ENCODE peak calls at places on chromosome 13, in eight cellular contexts. O is left ventricle myocardium inferior; M is suprapubic skin; N is thoracic aorta; C is left lung; L is hepatocyte; Q is mammary epithelial cell; I is CD8-positive, alpha-beta memory T cell. Y is an unnamed sample. For H3K9me3, the result is how much of the 10 kb centered on the place peaks cover.

GRCh38 chr13:98978280-98978679 is 416 bp upstream of the DOCK9 start:
- DNase-seq in O (no peak), I (no peak), M (no peak), N (no peak), L (no peak), Q (peak), C (no peak), Y (no peak)

GRCh38 chr13:98299954-98300350 is 122.9 kb upstream of the RNF113B start:
- DNase-seq in L (no peak), N (no peak), M (no peak), C (no peak), I (no peak), Q (no peak), O (no peak), Y (no peak)

GRCh38 chr13:55160911-55161310 is 1979.8 kb upstream of the PRR20A start:
- DNase-seq in L (no peak), C (no peak), N (no peak), M (no peak), Q (no peak), I (no peak), O (no peak), Y (no peak)

GRCh38 chr13:42041684-42042035 is 6.8 kb upstream of the DGKH start:
- DNase-seq in C (peak), N (peak), L (peak), I (no peak), Q (peak), M (no peak), O (peak), Y (no peak)

GRCh38 chr13:75486146-75486545 is 4.2 kb upstream of the TBC1D4 start:
- DNase-seq in M (no peak), L (no peak), N (no peak), I (no peak), O (no peak), C (no peak), Q (no peak), Y (no peak)

GRCh38 chr13:62113145-62113544 is 697.5 kb upstream of the PCDH20 start:
- DNase-seq in L (no peak), M (no peak), O (no peak), N (no peak), C (no peak), I (no peak), Q (no peak), Y (no peak)

GRCh38 chr13:51721485-51721884 is 82.5 kb downstream of the DHRS12 start:
- DNase-seq in M (no peak), C (no peak), O (peak), L (no peak), Q (no peak), I (no peak), N (no peak), Y (no peak)

GRCh38 chr13:93730780-93731179 is 504.2 kb downstream of the GPC6 start:
- DNase-seq in I (no peak), N (no peak), M (no peak), L (no peak), O (no peak), Q (no peak), C (no peak), Y (no peak)

GRCh38 chr13:91017031-91017668 is 330.3 kb upstream of the MIR17HG start:
- DNase-seq in M (no peak), C (no peak), L (peak), Q (peak), O (no peak), N (no peak), I (no peak), Y (no peak)

GRCh38 chr13:40026741-40027140 is 371.3 kb downstream of the COG6 start:
- DNase-seq in O (no peak), Q (no peak), N (no peak), L (no peak), C (no peak), I (no peak), M (no peak), Y (no peak)

GRCh38 chr13:112249644-112250610 is 126.2 kb upstream of the SPACA7 start:
- DNase-seq in N (no peak), Q (no peak), O (no peak), I (no peak), M (no peak), L (no peak), C (no peak), Y (no peak)

GRCh38 chr13:105774739-105775460 is 760.6 kb downstream of the EFNB2 start:
- DNase-seq in L (peak), I (no peak), N (no peak), C (no peak), Q (no peak), O (no peak), M (no peak), Y (no peak)

GRCh38 chr13:76516013-76516412 is 370.2 kb downstream of the KCTD12 start:
- DNase-seq in O (no peak), M (no peak), I (no peak), C (no peak), L (no peak), Q (peak), N (no peak), Y (no peak)

GRCh38 chr13:39422845-39423565 is 180.0 kb downstream of the LHFPL6 start:
- DNase-seq in I (no peak), N (no peak), M (no peak), O (no peak), Q (no peak), L (no peak), C (no peak), Y (no peak)

GRCh38 chr13:23980160-23980551 is 82.9 kb upstream of the C1QTNF9B start:
- DNase-seq in I (peak), L (peak), Q (peak), C (peak), M (peak), O (peak), N (peak), Y (peak)

GRCh38 chr13:114047358-114047881 is 73.5 kb upstream of the C13orf46 start:
- DNase-seq in N (no peak), C (peak), O (no peak), M (no peak), Q (no peak), L (no peak), I (no peak), Y (no peak)

GRCh38 chr13:49561064-49561410 is 24.3 kb downstream of the RCBTB1 start:
- DNase-seq in O (no peak), N (no peak), C (no peak), I (no peak), L (peak), Q (no peak), M (no peak), Y (no peak)

GRCh38 chr13:32060319-32060924 is 28.8 kb downstream of the FRY start:
- DNase-seq in L (no peak), O (peak), N (no peak), I (no peak), M (no peak), C (no peak), Q (no peak), Y (no peak)

GRCh38 chr13:77429320-77430142 is 102.6 kb upstream of the MYCBP2 start:
- DNase-seq in I (no peak), L (no peak), Q (peak), O (no peak), N (no peak), M (no peak), C (no peak), Y (no peak)

GRCh38 chr13:24605923-24606372 is 74.3 kb upstream of the ATP12A start:
- DNase-seq in O (no peak), I (peak), N (no peak), M (no peak), Q (peak), C (no peak), L (peak), Y (no peak)

GRCh38 chr13:50626031-50626643 is 217.4 kb downstream of the DLEU7 start:
- DNase-seq in N (no peak), C (no peak), M (no peak), Q (peak), O (no peak), L (no peak), I (no peak), Y (no peak)

GRCh38 chr13:98060282-98060681 is 82.6 kb upstream of the FARP1 start:
- DNase-seq in C (no peak), N (no peak), M (no peak), Q (no peak), O (no peak), I (no peak), L (no peak), Y (no peak)

GRCh38 chr13:44575741-44576395 is at the start of gene TSC22D1:
- DNase-seq in Q (peak), M (no peak), L (peak), C (peak), N (no peak), O (peak), I (peak), Y (peak)

GRCh38 chr13:43127103-43127817 is 103.9 kb downstream of the DNAJC15 start:
- DNase-seq in M (no peak), N (no peak), L (no peak), O (no peak), C (no peak), I (no peak), Q (no peak), Y (no peak)

GRCh38 chr13:113981201-113981605 is 7.3 kb upstream of the C13orf46 start:
- DNase-seq in M (peak), C (peak), L (no peak), N (peak), O (peak), Q (peak), I (peak), Y (no peak)

GRCh38 chr13:78241278-78241919 is 322.8 kb upstream of the EDNRB start:
- DNase-seq in M (no peak), Q (no peak), C (peak), L (peak), O (peak), I (no peak), N (no peak), Y (no peak)

GRCh38 chr13:52782486-52783448 is 43.1 kb upstream of the CNMD start:
- DNase-seq in Q (no peak), N (no peak), M (no peak), I (no peak), C (no peak), O (peak), L (no peak), Y (no peak)

GRCh38 chr13:35549481-35549880 is 73.0 kb upstream of the MAB21L1 start:
- DNase-seq in C (no peak), M (no peak), Q (peak), O (no peak), L (no peak), I (no peak), N (no peak), Y (no peak)

GRCh38 chr13:45292176-45292575 is 48.8 kb downstream of the TPT1 start:
- DNase-seq in I (no peak), N (no peak), L (no peak), O (no peak), M (no peak), C (no peak), Q (peak), Y (no peak)

GRCh38 chr13:107554355-107554905 is 660.9 kb downstream of the LIG4 start:
- DNase-seq in Q (no peak), N (no peak), M (no peak), C (no peak), I (no peak), L (no peak), O (no peak), Y (no peak)

GRCh38 chr13:19085876-19086275 is 95.7 kb downstream of the TUBA3C start:
- DNase-seq in Q (no peak), O (no peak), C (peak), N (no peak), I (no peak), L (no peak), M (no peak), Y (no peak)

GRCh38 chr13:19088416-19088815 is 93.2 kb downstream of the TUBA3C start:
- DNase-seq in O (no peak), Q (no peak), N (no peak), L (no peak), I (no peak), C (no peak), M (no peak), Y (no peak)

GRCh38 chr13:19085258-19085657 is 96.4 kb downstream of the TUBA3C start:
- DNase-seq in I (no peak), L (no peak), O (no peak), M (no peak), N (no peak), Q (no peak), C (peak), Y (no peak)

GRCh38 chr13:19089315-19089714 is 92.3 kb downstream of the TUBA3C start:
- DNase-seq in L (no peak), C (no peak), O (no peak), I (no peak), N (no peak), M (no peak), Q (no peak), Y (no peak)

DNA sequence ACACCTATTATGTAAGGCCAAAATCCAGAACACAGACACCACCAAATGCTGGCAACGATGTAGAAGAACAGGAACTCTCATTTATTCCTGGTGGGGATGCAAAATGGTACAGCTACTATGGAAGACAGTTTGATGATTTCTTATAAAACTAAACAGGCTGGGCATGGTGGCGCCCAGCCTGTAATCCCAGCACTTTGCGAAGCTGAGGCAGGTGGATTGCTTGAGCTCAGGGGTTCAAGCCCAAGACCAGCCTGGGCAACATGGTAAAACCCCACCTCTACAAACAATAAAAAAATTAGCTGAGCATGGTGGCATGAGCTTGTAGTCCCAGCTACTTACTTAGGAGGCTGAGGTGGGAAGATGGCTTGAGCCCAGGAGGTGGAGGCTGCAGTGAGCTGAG is 98.3 kb downstream of the TUBA3C start:
- DNase-seq in N (no peak), Q (no peak), M (no peak), I (no peak), C (peak), L (no peak), O (no peak), Y (no peak)
- H3K9me3 ChIP-seq in N (under half), Q (under half), M (under half), I (under half), C (under half), L (under half), O (under half), Y (under half)

GRCh38 chr13:19061278-19061677 is 120.3 kb downstream of the TUBA3C start:
- DNase-seq in I (no peak), Q (no peak), N (no peak), M (no peak), L (no peak), O (no peak), C (peak), Y (no peak)
- H3K9me3 ChIP-seq in I (under half), Q (half or more), N (under half), M (under half), L (under half), O (under half), C (under half), Y (under half)

GRCh38 chr13:20016649-20017364 is 58.3 kb downstream of the ZMYM2 start:
- DNase-seq in M (no peak), Q (no peak), O (no peak), C (no peak), I (no peak), L (no peak), N (no peak), Y (no peak)
- H3K9me3 ChIP-seq in M (under half), Q (under half), O (under half), C (under half), I (under half), L (under half), N (under half), Y (under half)

DNA sequence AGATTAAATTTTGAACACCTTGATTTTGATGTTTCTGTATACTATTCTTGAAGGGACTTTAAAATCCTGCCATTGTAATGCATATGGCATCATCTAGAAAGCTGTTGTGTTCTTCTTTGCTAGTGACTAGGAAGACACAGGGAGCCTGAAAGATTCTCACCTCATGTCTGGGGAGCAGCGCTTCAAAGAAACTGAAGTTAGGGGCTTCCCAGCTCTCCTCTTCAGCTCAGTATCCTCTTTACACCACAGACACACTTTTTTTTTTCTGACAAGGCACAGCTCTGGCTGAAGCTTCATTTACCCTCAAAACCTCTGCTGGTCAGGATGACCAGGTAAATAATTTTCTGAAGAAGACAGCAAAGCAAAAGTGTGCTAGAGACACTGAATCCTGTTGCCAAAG is 255.6 kb downstream of the ITGBL1 start:
- DNase-seq in N (no peak), L (no peak), C (no peak), O (no peak), Q (no peak), M (no peak), I (no peak), Y (no peak)
- H3K9me3 ChIP-seq in N (under half), L (under half), C (under half), O (under half), Q (under half), M (under half), I (under half), Y (under half)